ENCODE peak calls at places on chromosomes 7 and 10, in seven cellular contexts. E, I, K, W, Y, X and A are unnamed samples.
A peak's percentile ranks its signal among the peaks of the same experiment; 100 is the strongest.

GRCh38 chr7:150945853-150946825 is 32.0 kb downstream of the KCNH2 start:
- DNase-seq in E (no peak), I (no peak), K (peak; percentile 69), W (no peak), Y (no peak), X (peak; percentile 81), A (no peak)

GRCh38 chr10:17385066-17385465 is 69.3 kb downstream of the ST8SIA6 start:
- DNase-seq in E (no peak), I (no peak), K (no peak), W (no peak), Y (no peak), X (no peak), A (no peak)

GRCh38 chr7:108603922-108604684 is 34.4 kb downstream of the DNAJB9 start:
- DNase-seq in E (no peak), I (no peak), K (no peak), W (no peak), Y (no peak), X (no peak), A (no peak)

GRCh38 chr7:151853896-151854807 is 22.8 kb downstream of the PRKAG2 start:
- DNase-seq in E (no peak), I (no peak), K (no peak), W (peak; percentile 83), Y (no peak), X (peak; percentile 54), A (no peak)

GRCh38 chr10:74917481-74918077 is 91.2 kb downstream of the KAT6B start:
- DNase-seq in E (no peak), I (no peak), K (no peak), W (no peak), Y (no peak), X (no peak), A (no peak)

GRCh38 chr7:150322114-150322832 is 882 bp upstream of the LRRC61 start:
- DNase-seq in E (peak; percentile 32), I (peak; percentile 41), K (no peak), W (no peak), Y (no peak), X (no peak), A (peak; percentile 47)

GRCh38 chr10:113618338-113618737 is 45.5 kb downstream of the NRAP start:
- DNase-seq in E (no peak), I (no peak), K (no peak), W (peak; percentile 56), Y (no peak), X (no peak), A (no peak)

GRCh38 chr7:18145160-18145559 is 117.5 kb upstream of the PRPS1L1 start:
- DNase-seq in E (no peak), I (no peak), K (no peak), W (no peak), Y (no peak), X (no peak), A (no peak)

GRCh38 chr7:23494009-23494408 is 23.7 kb upstream of the IGF2BP3 start:
- DNase-seq in E (no peak), I (no peak), K (no peak), W (no peak), Y (no peak), X (no peak), A (no peak)

GRCh38 chr7:27184342-27185012 is 555 bp downstream of the HOXA11 start:
- DNase-seq in E (no peak), I (no peak), K (no peak), W (peak; percentile 67), Y (peak; percentile 21), X (no peak), A (no peak)

GRCh38 chr10:96842896-96843723 is 11.0 kb downstream of the LCOR start:
- DNase-seq in E (no peak), I (no peak), K (no peak), W (no peak), Y (no peak), X (no peak), A (no peak)

GRCh38 chr10:21194510-21194993 is 297.4 kb upstream of the NEBL start:
- DNase-seq in E (no peak), I (no peak), K (no peak), W (no peak), Y (no peak), X (no peak), A (no peak)

GRCh38 chr7:94223375-94224084 is 171.2 kb upstream of the COL1A2 start:
- DNase-seq in E (no peak), I (no peak), K (no peak), W (no peak), Y (no peak), X (no peak), A (no peak)

GRCh38 chr10:90112681-90113080 is 411.3 kb downstream of the KIF20B start:
- DNase-seq in E (no peak), I (no peak), K (no peak), W (no peak), Y (no peak), X (no peak), A (no peak)

GRCh38 chr7:50646069-50646468 is 80.9 kb upstream of the DDC start:
- DNase-seq in E (no peak), I (no peak), K (no peak), W (no peak), Y (no peak), X (no peak), A (no peak)

GRCh38 chr10:111831058-111831457 is 352.5 kb downstream of the GPAM start:
- DNase-seq in E (no peak), I (no peak), K (no peak), W (no peak), Y (no peak), X (no peak), A (no peak)

GRCh38 chr10:60423920-60424319 is 34.2 kb upstream of the ANK3 start:
- DNase-seq in E (no peak), I (no peak), K (no peak), W (no peak), Y (no peak), X (no peak), A (no peak)

GRCh38 chr10:98956576-98957260 is 278.9 kb downstream of the HPSE2 start:
- DNase-seq in E (no peak), I (no peak), K (no peak), W (no peak), Y (no peak), X (no peak), A (no peak)

GRCh38 chr7:37400022-37400421 is 48.6 kb downstream of the ELMO1 start:
- DNase-seq in E (no peak), I (no peak), K (no peak), W (no peak), Y (no peak), X (no peak), A (no peak)

GRCh38 chr10:35300063-35300699 is 36.1 kb upstream of the CCNY start:
- DNase-seq in E (no peak), I (no peak), K (no peak), W (peak; percentile 67), Y (no peak), X (peak; percentile 29), A (no peak)